ENCODE peak calls at places on chromosomes 3 and 15, in nine cellular contexts. L, D, K, Y, J, U, Q, P and C are unnamed samples.

GRCh38 chr3:65785065-65785645 is 253.6 kb downstream of the MAGI1 start:
- DNase-seq in Y (peak; percentile 74), K (no peak), J (no peak), U (no peak), Q (peak; percentile 59), L (peak; percentile 60), D (peak; percentile 82), P (no peak), C (peak; percentile 48)

GRCh38 chr3:134366928-134367352 is 7.3 kb downstream of the AMOTL2 start:
- DNase-seq in Q (no peak), U (no peak), K (peak; percentile 70), Y (no peak), P (no peak), L (no peak), J (no peak), D (peak; percentile 30), C (no peak)

GRCh38 chr3:185935465-185936263 is 2.1 kb downstream of the TRA2B start:
- DNase-seq in J (no peak), P (no peak), L (no peak), Y (peak; percentile 71), K (no peak), U (no peak), Q (no peak), D (peak; percentile 28), C (peak; percentile 39)

GRCh38 chr15:25727867-25728600 is 135.1 kb downstream of the ATP10A start:
- DNase-seq in K (no peak), Q (no peak), U (no peak), J (no peak), L (no peak), D (no peak), P (no peak), Y (no peak), C (no peak)

GRCh38 chr3:9727041-9727595 is 4.4 kb upstream of the BRPF1 start:
- DNase-seq in Q (peak; percentile 79), P (no peak), L (peak; percentile 39), U (peak; percentile 63), K (no peak), J (no peak), D (peak; percentile 27), Y (peak; percentile 78), C (peak; percentile 34)

GRCh38 chr3:157148123-157148889 is 11.6 kb downstream of the CCNL1 start:
- DNase-seq in J (no peak), Q (no peak), U (no peak), K (no peak), P (no peak), L (no peak), D (no peak), Y (no peak), C (no peak)

GRCh38 chr3:4981160-4981687 is 2.0 kb downstream of the BHLHE40 start:
- DNase-seq in Y (no peak), U (no peak), D (peak; percentile 33), J (no peak), Q (no peak), P (no peak), L (peak; percentile 30), K (no peak), C (no peak)

GRCh38 chr15:75809986-75810750 is 33.1 kb upstream of the UBE2Q2 start:
- DNase-seq in J (no peak), U (no peak), Q (peak; percentile 75), L (peak; percentile 63), D (peak; percentile 44), P (no peak), K (no peak), Y (peak; percentile 68), C (peak; percentile 72)

GRCh38 chr15:82942691-82943090 is 9.8 kb downstream of the HOMER2 start:
- DNase-seq in D (no peak), L (peak; percentile 100), Y (no peak), Q (no peak), K (no peak), P (peak; percentile 81), U (no peak), J (no peak), C (peak; percentile 95)

GRCh38 chr3:31960793-31961431 is 20.1 kb downstream of the OSBPL10 start:
- DNase-seq in Y (no peak), J (no peak), L (peak; percentile 70), K (no peak), P (no peak), Q (peak; percentile 57), D (no peak), U (no peak), C (peak; percentile 64)

GRCh38 chr15:35738370-35738769 is 192.4 kb upstream of the DPH6 start:
- DNase-seq in J (no peak), L (peak; percentile 83), K (no peak), D (no peak), U (no peak), Q (no peak), P (no peak), Y (no peak), C (peak; percentile 72)

GRCh38 chr3:197175503-197175902 is 122.9 kb downstream of the DLG1 start:
- DNase-seq in J (no peak), Q (peak; percentile 78), D (no peak), Y (no peak), P (no peak), K (no peak), U (no peak), L (no peak), C (no peak)